ENCODE peak calls at places on chromosomes 1 and 21, in five cellular contexts. E, T, W, Z and P are unnamed samples.

GRCh38 chr1:36884029-36884701 is 150.2 kb downstream of the GRIK3 start:
- DNase-seq in T (peak), W (no peak), Z (no peak), E (no peak), P (no peak)

GRCh38 chr1:88670462-88670861 is 13.6 kb upstream of the PKN2 start:
- DNase-seq in T (no peak), W (no peak), E (no peak), Z (no peak), P (no peak)

GRCh38 chr1:27338751-27339150 is 3.1 kb upstream of the SYTL1 start:
- DNase-seq in T (no peak), Z (no peak), E (no peak), W (no peak), P (no peak)

GRCh38 chr1:168628807-168629206 is 52.4 kb downstream of the XCL1 start:
- DNase-seq in E (no peak), W (no peak), Z (no peak), T (no peak), P (peak)

GRCh38 chr1:176559474-176560390 is 96.8 kb downstream of the PAPPA2 start:
- DNase-seq in T (no peak), E (no peak), Z (peak), W (peak), P (peak)

GRCh38 chr1:25516686-25517085 is 26.7 kb upstream of the LDLRAP1 start:
- DNase-seq in Z (no peak), E (no peak), T (no peak), W (no peak), P (no peak)

GRCh38 chr1:231853588-231854207 is 227.1 kb downstream of the DISC1 start:
- DNase-seq in W (no peak), E (no peak), T (no peak), Z (no peak), P (no peak)

GRCh38 chr1:86515597-86515996 is 31.3 kb upstream of the CLCA4 start:
- DNase-seq in Z (no peak), E (no peak), W (peak), T (no peak), P (peak)

GRCh38 chr1:21673277-21673780 is 4.2 kb upstream of the RAP1GAP start:
- DNase-seq in E (peak), W (peak), T (no peak), Z (peak), P (no peak)

GRCh38 chr1:162357681-162358266 is 18.9 kb downstream of the SPATA46 start:
- DNase-seq in W (peak), E (no peak), T (no peak), Z (no peak), P (peak)

GRCh38 chr1:159889202-159889601 is 10.8 kb downstream of the CFAP45 start:
- DNase-seq in Z (no peak), E (no peak), T (no peak), W (no peak), P (no peak)

GRCh38 chr1:225880636-225881035 is 1.5 kb downstream of the TMEM63A start:
- DNase-seq in Z (no peak), T (no peak), W (no peak), E (no peak), P (no peak)

GRCh38 chr1:209895709-209896108 is 42.3 kb upstream of the SYT14 start:
- DNase-seq in T (no peak), W (no peak), Z (no peak), E (no peak), P (no peak)

DNA sequence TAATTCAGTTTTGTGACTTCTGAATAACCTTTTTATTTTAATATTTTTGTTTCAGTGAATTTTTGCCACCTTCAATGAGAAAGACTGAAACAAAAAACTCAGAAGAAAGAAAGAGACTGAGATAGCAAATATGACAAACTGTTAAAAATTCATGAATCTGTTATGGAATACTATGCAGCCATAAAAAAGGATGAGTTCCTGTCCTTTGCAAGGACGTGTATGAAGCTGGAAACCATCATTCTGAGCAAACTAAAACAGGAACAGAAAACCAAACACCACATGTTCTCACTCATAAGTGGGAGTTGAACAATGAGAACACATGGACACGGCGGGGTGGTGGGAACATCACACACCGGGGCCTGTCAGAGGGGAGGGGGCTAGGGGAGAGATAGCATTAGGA is 193.4 kb upstream of the FGGY start:
- DNase-seq in Z (no peak), T (no peak), W (no peak), E (no peak), P (no peak)
- TF ChIP-seq POLR2A in Z (no peak), T (no peak), W (no peak), E (no peak), P (no peak)

DNA sequence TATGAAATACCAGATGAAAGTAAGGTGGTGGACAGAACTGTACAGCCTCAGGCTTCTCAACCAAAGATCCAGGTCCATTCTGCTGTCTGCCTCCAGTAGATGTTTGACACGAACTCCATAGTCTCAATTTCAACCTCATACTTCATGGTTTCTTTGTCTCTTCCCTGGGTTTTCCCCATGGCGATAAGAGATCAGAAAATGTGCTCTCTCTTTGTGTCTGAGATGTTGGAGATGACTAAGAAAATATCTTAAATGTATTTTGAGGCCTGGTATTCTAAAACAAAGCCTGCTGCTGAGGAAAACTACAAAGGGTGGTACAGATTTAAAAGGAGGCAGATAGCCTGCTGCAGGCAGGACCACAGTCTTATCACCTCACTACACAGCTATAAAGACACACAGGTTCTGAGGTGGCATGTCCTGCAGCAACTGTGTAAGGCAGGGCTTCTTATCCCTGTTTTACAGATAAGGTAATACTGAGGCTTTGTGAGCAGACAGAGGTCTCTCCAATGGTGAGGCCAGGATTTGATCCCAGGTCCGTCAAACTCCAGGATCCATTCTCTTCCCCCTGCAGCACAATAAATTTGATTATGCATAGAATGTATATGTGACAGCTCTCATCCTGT is 40.0 kb upstream of the CACNA1E start:
- DNase-seq in W (no peak), Z (no peak), E (no peak), T (no peak), P (no peak)
- TF ChIP-seq POLR2A in W (no peak), Z (no peak), E (no peak), T (no peak), P (no peak)

GRCh38 chr1:155919801-155920200 is 8.7 kb upstream of the RIT1 start:
- DNase-seq in E (no peak), Z (no peak), W (no peak), T (no peak), P (no peak)
- TF ChIP-seq POLR2A in E (no peak), Z (no peak), W (no peak), T (peak), P (no peak)

GRCh38 chr1:12229386-12229834 is 420 bp upstream of the VPS13D start:
- DNase-seq in W (no peak), T (no peak), Z (no peak), E (no peak), P (no peak)

GRCh38 chr1:12230549-12231275 is 882 bp downstream of the VPS13D start:
- DNase-seq in T (no peak), E (peak), W (peak), Z (peak), P (peak)

GRCh38 chr1:12231276-12231595 is 1.4 kb downstream of the VPS13D start:
- DNase-seq in T (no peak), E (no peak), W (no peak), Z (no peak), P (no peak)

GRCh38 chr1:12228979-12229378 is 851 bp upstream of the VPS13D start:
- DNase-seq in E (no peak), W (no peak), T (no peak), Z (no peak), P (no peak)

GRCh38 chr1:12229835-12230548 is at the start of gene VPS13D:
- DNase-seq in W (peak), Z (peak), E (peak), T (peak), P (peak)
- TF ChIP-seq POLR2A in W (peak), Z (peak), E (peak), T (peak), P (peak)

DNA sequence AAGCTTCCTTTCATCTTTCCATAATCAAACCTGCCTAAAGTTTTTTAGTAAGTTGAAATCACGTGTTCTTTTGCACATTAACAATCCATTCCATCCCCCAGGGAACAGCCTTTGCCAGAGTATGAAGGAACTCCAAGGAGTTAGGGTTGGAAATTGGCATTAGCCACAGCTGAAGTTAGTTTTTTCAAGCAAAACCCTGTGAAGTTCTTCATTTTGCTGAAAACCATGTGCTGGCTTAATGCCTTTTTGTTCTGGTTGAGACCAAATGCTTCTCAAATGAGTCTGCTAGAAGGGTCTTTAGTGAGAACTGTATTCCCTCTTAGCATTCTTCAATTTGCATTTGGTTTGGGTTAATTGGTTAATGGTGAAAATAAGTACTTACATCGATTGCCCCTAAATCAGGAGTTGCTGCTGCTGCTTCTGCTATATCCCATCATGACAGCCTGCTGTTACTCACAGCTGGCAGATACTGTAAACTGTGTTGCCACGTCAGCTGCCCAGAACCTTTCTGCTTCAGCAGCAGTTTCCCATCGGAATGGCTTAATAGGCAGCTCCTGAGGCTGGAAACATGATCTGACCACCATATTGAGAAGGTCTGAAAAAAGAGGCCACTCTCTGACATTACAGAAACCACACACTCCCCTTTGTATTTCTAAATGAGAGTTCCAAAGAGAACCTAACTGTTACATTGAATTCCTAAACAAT is 14.1 kb upstream of the SEC16B start:
- DNase-seq in Z (peak), W (no peak), T (no peak), E (peak), P (peak)
- TF ChIP-seq POLR2A in Z (no peak), W (no peak), T (no peak), E (no peak), P (no peak)

GRCh38 chr1:184633785-184634184 is 120.9 kb downstream of the EDEM3 start:
- DNase-seq in Z (no peak), W (no peak), E (no peak), T (no peak), P (no peak)

GRCh38 chr1:184637664-184638063 is 117.0 kb downstream of the EDEM3 start:
- DNase-seq in T (no peak), W (no peak), E (no peak), Z (no peak), P (no peak)

GRCh38 chr1:184636156-184636448 is 118.6 kb downstream of the EDEM3 start:
- DNase-seq in E (no peak), T (no peak), Z (no peak), W (no peak), P (no peak)

GRCh38 chr1:184634296-184634695 is 120.4 kb downstream of the EDEM3 start:
- DNase-seq in E (no peak), Z (no peak), W (no peak), T (no peak), P (no peak)

GRCh38 chr1:184635347-184636155 is 119.1 kb downstream of the EDEM3 start:
- DNase-seq in Z (no peak), T (no peak), W (no peak), E (no peak), P (no peak)
- TF ChIP-seq POLR2A in Z (no peak), T (no peak), W (no peak), E (no peak), P (no peak)

DNA sequence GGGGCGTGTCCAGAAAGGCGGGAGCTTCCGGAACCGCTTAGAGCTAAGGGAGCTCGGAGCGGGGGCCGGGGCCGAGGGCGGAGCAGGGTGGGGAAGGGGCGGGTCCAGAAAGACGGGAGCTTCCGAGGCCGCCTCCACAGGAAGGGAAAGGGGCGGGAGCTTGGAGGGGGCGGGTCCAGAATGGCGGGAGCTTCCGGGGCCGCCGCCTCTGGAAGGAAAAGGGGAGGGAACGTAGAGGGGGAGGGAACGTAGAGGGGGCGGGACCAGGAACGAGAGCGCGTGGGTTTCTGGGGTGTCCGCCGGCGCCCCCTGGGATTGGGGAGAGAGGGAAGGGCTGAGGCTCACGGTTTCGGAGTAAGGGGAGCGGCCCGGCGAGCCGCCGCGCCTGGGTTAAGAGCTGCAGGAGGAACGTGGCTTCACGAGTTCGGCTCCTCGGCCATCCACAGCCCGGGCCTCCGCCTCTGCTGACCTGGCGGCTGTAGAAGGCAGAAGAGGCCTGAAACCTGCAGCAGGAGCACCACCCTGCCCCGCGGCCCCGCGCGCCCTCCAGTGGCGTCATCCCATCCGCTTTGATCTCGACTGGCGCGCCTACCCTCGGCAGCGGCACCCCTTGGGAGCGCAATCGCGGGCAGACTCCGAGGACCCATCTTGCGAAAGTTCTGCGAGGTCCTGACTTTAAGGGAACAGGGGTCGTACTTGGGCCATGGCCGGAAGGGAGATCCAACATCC is 22.9 kb upstream of the HPDL start:
- DNase-seq in E (peak), W (peak), Z (peak), T (peak), P (peak)
- TF ChIP-seq POLR2A in E (peak), W (peak), Z (peak), T (peak), P (peak)

DNA sequence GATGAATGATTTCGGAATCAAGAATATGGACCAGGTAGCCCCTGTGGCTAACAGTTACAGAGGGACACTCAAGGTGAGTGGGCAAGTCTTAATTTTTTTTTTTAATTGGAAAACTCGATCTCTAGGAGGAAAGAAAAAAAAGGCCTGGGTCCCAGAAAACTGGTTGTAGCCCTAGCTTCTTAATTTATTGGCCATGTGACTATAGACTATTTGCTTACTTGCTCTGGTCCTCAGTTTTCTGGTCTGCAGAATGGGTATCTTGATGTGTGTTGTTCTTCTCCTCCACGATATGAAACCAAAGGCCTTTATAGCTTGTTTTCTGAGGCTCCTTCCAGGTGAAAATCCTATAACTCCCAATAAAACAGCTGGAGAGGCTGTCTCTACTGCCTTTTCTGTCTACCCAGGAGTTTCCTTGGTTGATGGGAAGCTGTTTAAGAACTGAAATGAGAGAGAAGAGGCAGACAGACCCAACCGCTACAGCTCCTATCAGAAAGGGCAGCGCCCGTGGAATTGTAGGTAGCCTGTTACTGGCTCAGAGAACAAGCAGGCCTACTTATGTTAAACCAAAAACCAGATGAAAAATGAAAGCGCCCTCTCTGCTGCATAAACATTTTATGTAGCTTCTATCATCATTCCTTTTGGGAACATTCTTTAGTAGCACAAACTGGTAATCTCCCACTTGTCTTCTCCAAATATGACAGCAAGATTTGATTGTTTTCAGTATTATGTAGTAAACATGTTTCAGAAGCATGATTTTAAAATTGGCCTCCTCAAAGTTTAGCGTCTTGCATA is 4.5 kb downstream of the ETS2 start:
- DNase-seq in W (no peak), Z (no peak), T (no peak), E (no peak), P (no peak)
- TF ChIP-seq POLR2A in W (no peak), Z (no peak), T (no peak), E (no peak), P (no peak)

GRCh38 chr1:14774988-14775387 is 176.5 kb downstream of the KAZN start:
- DNase-seq in E (no peak), T (no peak), Z (no peak), W (no peak), P (no peak)
- TF ChIP-seq POLR2A in E (no peak), T (no peak), Z (no peak), W (no peak), P (no peak)